ENCODE peak calls at places on chromosomes 3 and 15, in ten cellular contexts. One of them, this sample, is unnamed.
A peak's percentile ranks its signal among the peaks of the same experiment; 100 is the strongest.

GRCh38 chr3:27840807-27841594 is 118.9 kb upstream of the EOMES start:
- DNase-seq in WTC11: no peak
- DNase-seq in SK-N-SH: no peak
- DNase-seq in natural killer cell: no peak
- DNase-seq in GM20000: no peak
- DNase-seq in AG04450: no peak
- DNase-seq in transverse colon: no peak
- DNase-seq in heart right ventricle: no peak
- DNase-seq in psoas muscle: no peak
- DNase-seq in astrocyte of the spinal cord: no peak
- DNase-seq in this sample: no peak

GRCh38 chr3:193744822-193745684 is 152.0 kb downstream of the OPA1 start:
- DNase-seq in AG04450: no peak
- DNase-seq in WTC11: no peak
- DNase-seq in heart right ventricle: no peak
- DNase-seq in SK-N-SH: peak; percentile 76
- DNase-seq in GM20000: no peak
- DNase-seq in transverse colon: no peak
- DNase-seq in astrocyte of the spinal cord: no peak
- DNase-seq in psoas muscle: no peak
- DNase-seq in natural killer cell: no peak
- DNase-seq in this sample: no peak

GRCh38 chr15:27457766-27458165 is 486.8 kb downstream of the GABRG3 start:
- DNase-seq in SK-N-SH: no peak
- DNase-seq in WTC11: no peak
- DNase-seq in transverse colon: no peak
- DNase-seq in GM20000: no peak
- DNase-seq in psoas muscle: no peak
- DNase-seq in astrocyte of the spinal cord: no peak
- DNase-seq in AG04450: no peak
- DNase-seq in heart right ventricle: no peak
- DNase-seq in natural killer cell: no peak
- DNase-seq in this sample: no peak

GRCh38 chr3:143295201-143296080 is 175.9 kb downstream of the CHST2 start:
- DNase-seq in GM20000: no peak
- DNase-seq in WTC11: no peak
- DNase-seq in SK-N-SH: no peak
- DNase-seq in natural killer cell: no peak
- DNase-seq in psoas muscle: no peak
- DNase-seq in heart right ventricle: no peak
- DNase-seq in astrocyte of the spinal cord: no peak
- DNase-seq in AG04450: no peak
- DNase-seq in transverse colon: no peak
- DNase-seq in this sample: no peak

GRCh38 chr3:11769704-11770103 is 77.0 kb downstream of the TAMM41 start:
- DNase-seq in psoas muscle: no peak
- DNase-seq in WTC11: no peak
- DNase-seq in SK-N-SH: no peak
- DNase-seq in GM20000: no peak
- DNase-seq in heart right ventricle: no peak
- DNase-seq in transverse colon: no peak
- DNase-seq in astrocyte of the spinal cord: no peak
- DNase-seq in natural killer cell: no peak
- DNase-seq in AG04450: no peak
- DNase-seq in this sample: no peak

GRCh38 chr15:99343836-99344551 is 92.7 kb downstream of the LRRC28 start:
- DNase-seq in psoas muscle: peak; percentile 51
- DNase-seq in astrocyte of the spinal cord: no peak
- DNase-seq in GM20000: peak; percentile 8
- DNase-seq in natural killer cell: no peak
- DNase-seq in heart right ventricle: peak; percentile 37
- DNase-seq in transverse colon: peak; percentile 15
- DNase-seq in AG04450: no peak
- DNase-seq in SK-N-SH: peak; percentile 30
- DNase-seq in WTC11: peak; percentile 66
- DNase-seq in this sample: no peak

GRCh38 chr3:53804697-53805462 is 41.3 kb downstream of the CHDH start:
- DNase-seq in heart right ventricle: no peak
- DNase-seq in WTC11: no peak
- DNase-seq in psoas muscle: no peak
- DNase-seq in natural killer cell: no peak
- DNase-seq in astrocyte of the spinal cord: peak; percentile 48
- DNase-seq in AG04450: peak; percentile 56
- DNase-seq in SK-N-SH: peak; percentile 40
- DNase-seq in GM20000: no peak
- DNase-seq in transverse colon: no peak
- DNase-seq in this sample: no peak

GRCh38 chr3:134562055-134562454 is 76.2 kb downstream of the CEP63 start:
- DNase-seq in heart right ventricle: no peak
- DNase-seq in GM20000: no peak
- DNase-seq in SK-N-SH: no peak
- DNase-seq in natural killer cell: no peak
- DNase-seq in WTC11: no peak
- DNase-seq in AG04450: no peak
- DNase-seq in transverse colon: no peak
- DNase-seq in psoas muscle: no peak
- DNase-seq in astrocyte of the spinal cord: no peak
- DNase-seq in this sample: no peak

GRCh38 chr15:80906159-80906775 is 83.4 kb downstream of the MESD start:
- DNase-seq in natural killer cell: no peak
- DNase-seq in SK-N-SH: no peak
- DNase-seq in AG04450: no peak
- DNase-seq in transverse colon: no peak
- DNase-seq in GM20000: no peak
- DNase-seq in heart right ventricle: no peak
- DNase-seq in psoas muscle: peak; percentile 57
- DNase-seq in astrocyte of the spinal cord: peak; percentile 57
- DNase-seq in WTC11: no peak
- DNase-seq in this sample: no peak

GRCh38 chr3:84980456-84980855 is 21.7 kb downstream of the CADM2 start:
- DNase-seq in psoas muscle: no peak
- DNase-seq in natural killer cell: no peak
- DNase-seq in AG04450: no peak
- DNase-seq in WTC11: no peak
- DNase-seq in GM20000: no peak
- DNase-seq in transverse colon: no peak
- DNase-seq in heart right ventricle: no peak
- DNase-seq in astrocyte of the spinal cord: no peak
- DNase-seq in SK-N-SH: no peak
- DNase-seq in this sample: no peak

GRCh38 chr3:33131328-33132018 is 17.7 kb downstream of the CRTAP start:
- DNase-seq in AG04450: peak; percentile 41
- DNase-seq in GM20000: peak; percentile 69
- DNase-seq in SK-N-SH: peak; percentile 71
- DNase-seq in natural killer cell: no peak
- DNase-seq in transverse colon: no peak
- DNase-seq in astrocyte of the spinal cord: peak; percentile 78
- DNase-seq in WTC11: peak; percentile 63
- DNase-seq in heart right ventricle: peak; percentile 23
- DNase-seq in psoas muscle: no peak
- DNase-seq in this sample: peak; percentile 76

GRCh38 chr3:133463441-133463860 is 63.6 kb downstream of the BFSP2 start:
- DNase-seq in transverse colon: no peak
- DNase-seq in astrocyte of the spinal cord: no peak
- DNase-seq in GM20000: no peak
- DNase-seq in psoas muscle: no peak
- DNase-seq in SK-N-SH: no peak
- DNase-seq in WTC11: no peak
- DNase-seq in natural killer cell: no peak
- DNase-seq in AG04450: no peak
- DNase-seq in heart right ventricle: no peak
- DNase-seq in this sample: no peak

GRCh38 chr3:46090161-46090591 is 62.9 kb upstream of the XCR1 start:
- DNase-seq in natural killer cell: no peak
- DNase-seq in psoas muscle: no peak
- DNase-seq in transverse colon: no peak
- DNase-seq in AG04450: no peak
- DNase-seq in SK-N-SH: no peak
- DNase-seq in GM20000: peak; percentile 22
- DNase-seq in astrocyte of the spinal cord: no peak
- DNase-seq in heart right ventricle: no peak
- DNase-seq in WTC11: no peak
- DNase-seq in this sample: peak; percentile 42

GRCh38 chr3:53790470-53790869 is 55.7 kb downstream of the CHDH start:
- DNase-seq in natural killer cell: no peak
- DNase-seq in AG04450: no peak
- DNase-seq in SK-N-SH: no peak
- DNase-seq in GM20000: no peak
- DNase-seq in psoas muscle: no peak
- DNase-seq in transverse colon: no peak
- DNase-seq in astrocyte of the spinal cord: no peak
- DNase-seq in heart right ventricle: no peak
- DNase-seq in WTC11: no peak
- DNase-seq in this sample: no peak

GRCh38 chr15:69729167-69729748 is 276.6 kb downstream of the RPLP1 start:
- DNase-seq in psoas muscle: no peak
- DNase-seq in heart right ventricle: peak; percentile 17
- DNase-seq in GM20000: peak; percentile 53
- DNase-seq in astrocyte of the spinal cord: no peak
- DNase-seq in SK-N-SH: peak; percentile 56
- DNase-seq in natural killer cell: peak; percentile 68
- DNase-seq in transverse colon: peak; percentile 69
- DNase-seq in WTC11: peak; percentile 67
- DNase-seq in AG04450: no peak
- DNase-seq in this sample: peak; percentile 60
- TF ChIP-seq CTCF in psoas muscle: peak; percentile 67
- TF ChIP-seq CTCF in heart right ventricle: peak; percentile 84
- TF ChIP-seq CTCF in GM20000: peak; percentile 62
- TF ChIP-seq CTCF in astrocyte of the spinal cord: peak; percentile 79
- TF ChIP-seq CTCF in SK-N-SH: peak; percentile 84
- TF ChIP-seq CTCF in natural killer cell: peak; percentile 85
- TF ChIP-seq CTCF in transverse colon: peak; percentile 79
- TF ChIP-seq CTCF in WTC11: peak; percentile 78
- TF ChIP-seq CTCF in AG04450: peak; percentile 74
- TF ChIP-seq CTCF in this sample: peak; percentile 70

DNA sequence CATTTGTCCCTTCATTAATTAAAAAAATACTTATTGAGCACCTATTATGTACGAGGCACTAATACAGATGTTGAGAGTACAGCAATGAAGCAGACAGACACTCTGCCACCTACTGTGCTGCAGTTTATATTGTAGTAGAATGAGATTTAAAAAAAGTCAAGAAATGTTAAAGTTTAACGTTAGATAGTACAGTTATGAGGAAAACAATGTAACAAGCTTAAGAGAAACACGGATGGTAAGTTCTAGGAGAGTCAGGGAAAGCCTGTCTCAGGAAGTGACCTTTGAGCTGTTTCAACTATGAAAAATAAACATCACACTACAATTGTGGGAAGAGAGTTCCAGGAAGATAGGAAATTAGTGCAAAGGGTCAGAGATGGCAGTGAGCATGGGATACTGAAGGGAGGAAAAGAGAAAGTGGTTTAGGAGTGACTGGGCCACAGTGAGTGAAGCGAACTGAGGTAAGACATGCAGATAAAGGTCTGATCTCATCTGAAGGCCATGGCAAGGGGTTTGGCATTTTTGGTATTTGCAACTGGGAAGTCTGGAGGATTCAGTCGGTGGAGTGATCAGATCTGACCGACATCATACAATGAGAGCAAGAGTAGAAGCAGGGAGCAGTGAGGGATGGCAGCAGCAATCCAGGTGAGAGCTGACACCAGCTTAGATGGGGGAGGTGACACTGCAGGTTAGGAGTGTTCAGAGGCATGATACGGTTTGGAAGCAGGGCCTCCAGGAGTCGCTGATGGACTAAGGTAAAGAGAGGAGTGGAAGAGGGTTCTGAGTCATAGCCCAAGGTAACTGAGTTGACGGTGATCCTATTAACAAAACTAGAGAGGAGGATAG is 28.5 kb downstream of the PLSCR4 start:
- DNase-seq in transverse colon: peak; percentile 63
- DNase-seq in SK-N-SH: no peak
- DNase-seq in natural killer cell: no peak
- DNase-seq in heart right ventricle: no peak
- DNase-seq in GM20000: no peak
- DNase-seq in astrocyte of the spinal cord: peak; percentile 33
- DNase-seq in WTC11: peak; percentile 46
- DNase-seq in AG04450: no peak
- DNase-seq in psoas muscle: no peak
- DNase-seq in this sample: no peak
- TF ChIP-seq CTCF in transverse colon: no peak
- TF ChIP-seq CTCF in SK-N-SH: no peak
- TF ChIP-seq CTCF in natural killer cell: no peak
- TF ChIP-seq CTCF in heart right ventricle: no peak
- TF ChIP-seq CTCF in GM20000: no peak
- TF ChIP-seq CTCF in astrocyte of the spinal cord: no peak
- TF ChIP-seq CTCF in WTC11: no peak
- TF ChIP-seq CTCF in AG04450: no peak
- TF ChIP-seq CTCF in psoas muscle: no peak
- TF ChIP-seq CTCF in this sample: no peak

DNA sequence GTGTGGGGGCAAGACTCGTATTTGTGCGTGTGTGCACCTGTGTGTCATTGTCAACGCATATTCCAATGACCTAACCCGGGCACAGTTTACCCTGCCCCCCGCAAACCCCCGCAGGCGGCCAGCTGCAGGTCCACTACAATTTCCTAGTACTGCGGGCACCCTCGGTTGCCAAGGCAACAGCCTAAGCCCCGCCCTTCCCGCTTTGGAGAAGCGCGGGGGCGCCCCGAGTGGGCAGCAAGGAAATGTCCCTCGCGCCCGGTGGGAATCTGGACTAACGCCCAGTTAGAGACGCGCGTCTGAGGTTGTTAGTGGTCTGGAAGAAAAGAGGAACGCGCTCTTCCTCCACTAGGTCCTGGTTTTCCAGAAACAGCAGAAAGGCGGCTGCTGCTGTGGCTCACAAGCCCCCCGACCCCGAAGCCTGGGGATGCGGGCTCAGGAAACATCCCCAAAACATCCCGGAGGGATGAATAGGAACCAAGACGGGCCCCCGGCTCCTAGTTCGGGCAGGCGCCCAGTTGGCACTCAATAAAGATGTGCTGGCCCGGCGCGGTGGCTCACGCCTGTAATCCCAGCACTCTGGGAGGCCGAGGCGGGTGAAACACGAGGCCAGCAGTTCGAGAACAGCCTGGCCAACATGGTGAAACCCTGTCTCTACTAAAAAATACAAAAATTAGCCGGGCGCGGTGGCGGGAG is 1.1 kb downstream of the ABHD14A start:
- DNase-seq in transverse colon: peak; percentile 75
- DNase-seq in AG04450: no peak
- DNase-seq in astrocyte of the spinal cord: peak; percentile 81
- DNase-seq in GM20000: no peak
- DNase-seq in natural killer cell: no peak
- DNase-seq in psoas muscle: peak; percentile 86
- DNase-seq in heart right ventricle: peak; percentile 74
- DNase-seq in SK-N-SH: peak; percentile 89
- DNase-seq in WTC11: peak; percentile 75
- DNase-seq in this sample: no peak
- TF ChIP-seq CTCF in transverse colon: no peak
- TF ChIP-seq CTCF in AG04450: peak; percentile 15
- TF ChIP-seq CTCF in astrocyte of the spinal cord: no peak
- TF ChIP-seq CTCF in GM20000: no peak
- TF ChIP-seq CTCF in natural killer cell: no peak
- TF ChIP-seq CTCF in psoas muscle: no peak
- TF ChIP-seq CTCF in heart right ventricle: no peak
- TF ChIP-seq CTCF in SK-N-SH: peak; percentile 37
- TF ChIP-seq CTCF in WTC11: no peak
- TF ChIP-seq CTCF in this sample: no peak

GRCh38 chr3:56556908-56557814 is at the start of gene CCDC66:
- DNase-seq in heart right ventricle: peak; percentile 96
- DNase-seq in transverse colon: peak; percentile 95
- DNase-seq in astrocyte of the spinal cord: peak; percentile 94
- DNase-seq in AG04450: peak; percentile 82
- DNase-seq in SK-N-SH: peak; percentile 96
- DNase-seq in WTC11: peak; percentile 92
- DNase-seq in psoas muscle: peak; percentile 98
- DNase-seq in natural killer cell: peak; percentile 89
- DNase-seq in GM20000: peak; percentile 92
- DNase-seq in this sample: peak; percentile 95

GRCh38 chr3:56557815-56558170 is 818 bp downstream of the CCDC66 start:
- DNase-seq in SK-N-SH: no peak
- DNase-seq in GM20000: no peak
- DNase-seq in transverse colon: no peak
- DNase-seq in natural killer cell: no peak
- DNase-seq in AG04450: no peak
- DNase-seq in psoas muscle: no peak
- DNase-seq in astrocyte of the spinal cord: no peak
- DNase-seq in heart right ventricle: no peak
- DNase-seq in WTC11: no peak
- DNase-seq in this sample: no peak
- TF ChIP-seq CTCF in SK-N-SH: peak; percentile 7
- TF ChIP-seq CTCF in GM20000: no peak
- TF ChIP-seq CTCF in transverse colon: no peak
- TF ChIP-seq CTCF in natural killer cell: no peak
- TF ChIP-seq CTCF in AG04450: no peak
- TF ChIP-seq CTCF in psoas muscle: no peak
- TF ChIP-seq CTCF in astrocyte of the spinal cord: no peak
- TF ChIP-seq CTCF in heart right ventricle: no peak
- TF ChIP-seq CTCF in WTC11: no peak
- TF ChIP-seq CTCF in this sample: no peak